ENCODE peak calls at places on chromosomes 2 and 18, in five cellular contexts. T is GM23338, R is stomach, L is HepG2, P is K562. M is an unnamed sample.

GRCh38 chr18:69787825-69788547 is 159.7 kb downstream of the CD226 start:
- DNase-seq in P (no peak), R (no peak), T (peak; percentile 4), L (peak; percentile 67), M (no peak)

GRCh38 chr2:6846540-6846939 is 19.2 kb downstream of the CMPK2 start:
- DNase-seq in P (no peak), L (no peak), R (no peak), T (no peak), M (no peak)

GRCh38 chr18:25647404-25647803 is 295.4 kb upstream of the ZNF521 start:
- DNase-seq in L (no peak), T (no peak), P (no peak), R (no peak), M (no peak)

GRCh38 chr18:59885579-59886163 is 14.1 kb upstream of the PMAIP1 start:
- DNase-seq in T (no peak), P (no peak), R (no peak), L (no peak), M (no peak)

GRCh38 chr2:232473467-232473890 is 14.2 kb downstream of the ECEL1 start:
- DNase-seq in P (no peak), T (no peak), L (no peak), R (no peak), M (no peak)

GRCh38 chr2:70123051-70123828 is 36.0 kb downstream of the PCBP1 start:
- DNase-seq in P (peak; percentile 28), R (peak; percentile 66), L (no peak), T (peak; percentile 96), M (no peak)

GRCh38 chr2:212897296-212897695 is 254.1 kb downstream of the IKZF2 start:
- DNase-seq in R (no peak), L (no peak), P (no peak), T (no peak), M (no peak)

GRCh38 chr2:208235860-208236259 is 19.0 kb downstream of the IDH1 start:
- DNase-seq in R (no peak), T (no peak), L (no peak), P (no peak), M (no peak)

GRCh38 chr2:149375801-149376349 is 45.5 kb downstream of the LYPD6 start:
- DNase-seq in L (no peak), T (no peak), P (no peak), R (no peak), M (no peak)

GRCh38 chr18:10072659-10073309 is 159.0 kb downstream of the VAPA start:
- DNase-seq in P (no peak), L (no peak), T (no peak), R (no peak), M (no peak)

GRCh38 chr2:45822272-45822630 is 170.8 kb downstream of the PRKCE start:
- DNase-seq in L (no peak), P (no peak), R (no peak), T (no peak), M (no peak)

GRCh38 chr2:236034974-236035373 is 133.2 kb downstream of the GBX2 start:
- DNase-seq in P (no peak), L (no peak), T (no peak), R (no peak), M (no peak)

GRCh38 chr2:13006829-13007715 is 290.3 kb downstream of the TRIB2 start:
- DNase-seq in P (peak; percentile 68), T (peak; percentile 86), R (peak; percentile 68), L (peak; percentile 62), M (no peak)

GRCh38 chr2:207312006-207312356 is 146.2 kb upstream of the KLF7 start:
- DNase-seq in T (no peak), R (no peak), L (no peak), P (no peak), M (no peak)

GRCh38 chr2:191889924-191890323 is 43.0 kb upstream of the CAVIN2 start:
- DNase-seq in T (no peak), L (no peak), P (no peak), R (no peak), M (no peak)

GRCh38 chr18:2641638-2642037 is 13.9 kb upstream of the SMCHD1 start:
- DNase-seq in R (no peak), L (no peak), P (no peak), T (no peak), M (no peak)

GRCh38 chr2:137056704-137057103 is 291.4 kb downstream of the THSD7B start:
- DNase-seq in L (no peak), P (no peak), T (no peak), R (no peak), M (no peak)

GRCh38 chr2:236117861-236118269 is 50.3 kb downstream of the GBX2 start:
- DNase-seq in R (no peak), T (no peak), P (no peak), L (peak; percentile 93), M (no peak)

GRCh38 chr18:8106603-8107002 is 502.6 kb upstream of the RAB12 start:
- DNase-seq in P (no peak), T (no peak), R (no peak), L (no peak), M (no peak)

GRCh38 chr2:61789807-61790602 is 63.9 kb downstream of the FAM161A start:
- DNase-seq in P (no peak), T (no peak), L (no peak), R (no peak), M (no peak)

GRCh38 chr2:64019083-64019974 is at the start of gene VPS54:
- DNase-seq in T (peak; percentile 70), R (peak; percentile 59), L (peak; percentile 67), P (peak; percentile 80), M (no peak)

GRCh38 chr2:174840436-174840835 is 76.2 kb upstream of the CHRNA1 start:
- DNase-seq in T (no peak), P (no peak), R (no peak), L (no peak), M (no peak)

GRCh38 chr2:185689906-185690539 is 48.6 kb upstream of the FSIP2 start:
- DNase-seq in L (no peak), T (no peak), R (no peak), P (no peak), M (no peak)

GRCh38 chr2:45652090-45653050 is 895 bp downstream of the PRKCE start:
- DNase-seq in P (no peak), T (peak; percentile 46), L (no peak), R (peak; percentile 36), M (no peak)

GRCh38 chr18:48133675-48134251 is 203.3 kb upstream of the SMAD2 start:
- DNase-seq in L (no peak), R (peak; percentile 63), T (no peak), P (no peak), M (no peak)

DNA sequence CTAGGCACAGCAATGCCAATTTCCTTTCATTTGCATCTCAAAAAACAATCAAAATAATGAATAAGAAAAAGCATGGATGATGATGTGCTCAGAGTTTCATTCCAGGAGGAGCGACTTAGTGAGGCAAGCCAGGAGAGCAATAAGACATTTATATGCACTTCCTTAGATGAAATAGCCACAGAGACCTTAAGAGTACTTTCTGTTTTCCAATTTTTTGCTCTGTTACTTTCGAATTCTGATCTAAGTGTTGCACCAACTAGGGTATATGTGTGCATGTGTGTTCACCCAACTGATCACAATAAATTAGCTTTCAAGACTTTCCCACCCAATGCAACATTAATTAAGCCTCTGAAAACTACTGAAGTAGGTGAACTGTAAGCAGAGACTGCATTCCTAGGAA is 709 bp downstream of the RAB27B start:
- DNase-seq in T (no peak), L (no peak), P (no peak), R (no peak), M (no peak)
- H3K4me3 ChIP-seq in T (peak overlapping the region; percentile 67), L (peak overlapping the region; percentile 64), P (peak overlapping the region; percentile 33), R (peak overlapping the region; percentile 45), M (peak overlapping the region; percentile 51)

GRCh38 chr2:130823886-130824491 is 12.7 kb upstream of the ARHGEF4 start:
- DNase-seq in R (no peak), P (no peak), T (no peak), L (no peak), M (no peak)
- H3K4me1 ChIP-seq in R (no peaks in the 10 kb centered on the region), P (no peaks in the 10 kb centered on the region), T (peaks cover 14% of the 10 kb centered on the region), L (no peaks in the 10 kb centered on the region), M (peaks cover 23% of the 10 kb centered on the region)

DNA sequence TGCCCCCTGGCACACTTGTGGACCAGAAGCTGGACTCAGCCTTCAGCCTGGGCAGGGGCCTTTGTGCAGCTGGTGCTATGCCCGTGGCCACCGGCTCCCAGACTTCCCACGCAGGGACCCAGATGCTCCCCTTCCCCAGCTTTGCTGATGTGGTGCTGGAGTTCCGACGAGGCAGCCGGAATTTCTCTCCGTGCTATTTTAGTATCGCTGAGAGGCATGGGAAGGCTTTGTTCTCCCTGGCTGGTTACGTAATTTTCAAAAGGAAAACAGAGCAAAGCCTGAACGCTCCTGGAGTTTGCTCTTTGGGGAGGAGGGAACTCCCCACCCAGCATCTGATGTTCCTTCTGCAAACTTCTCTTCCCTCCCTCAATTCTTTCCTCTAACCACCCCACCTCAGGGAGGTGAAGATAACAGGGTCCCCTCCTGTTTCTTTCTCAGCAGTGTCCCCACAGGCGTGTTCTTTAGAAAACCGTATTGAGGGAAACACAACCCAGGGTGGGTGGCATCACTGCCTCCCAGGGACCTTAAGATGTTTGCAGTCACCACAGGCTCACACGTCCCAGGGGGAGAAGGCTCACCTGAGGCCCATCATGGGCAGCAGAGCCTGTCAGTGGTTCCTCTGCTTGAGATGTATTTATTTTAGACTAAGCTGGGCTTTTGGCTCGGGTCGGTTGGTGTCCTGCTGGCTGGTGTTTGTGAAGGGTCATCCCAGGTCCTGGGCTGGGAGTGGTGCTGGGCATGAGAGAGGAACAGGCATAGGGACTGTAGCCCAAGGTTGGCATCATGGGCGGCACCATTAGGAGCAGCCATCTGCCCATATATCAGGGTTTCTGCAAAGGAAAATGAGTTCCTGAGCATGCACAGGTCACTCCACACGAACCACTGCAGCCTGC is 95.0 kb downstream of the MAPK4 start:
- DNase-seq in L (peak; percentile 27), R (no peak), P (no peak), T (no peak), M (no peak)
- TF ChIP-seq POLR2AphosphoS5 in L (no peak), R (peak; percentile 45), P (no peak), T (no peak), M (peak; percentile 57)

GRCh38 chr2:177395594-177395993 is 3.0 kb downstream of the AGPS start:
- DNase-seq in T (no peak), L (no peak), R (no peak), P (no peak), M (no peak)

GRCh38 chr2:177399376-177399775 is 6.8 kb downstream of the AGPS start:
- DNase-seq in L (no peak), T (no peak), R (no peak), P (no peak), M (no peak)

GRCh38 chr2:177396630-177397460 is 4.3 kb downstream of the AGPS start:
- DNase-seq in T (no peak), L (peak; percentile 93), R (no peak), P (no peak), M (no peak)

GRCh38 chr2:177398290-177398683 is 5.7 kb downstream of the AGPS start:
- DNase-seq in P (no peak), T (no peak), L (peak; percentile 68), R (no peak), M (no peak)

DNA sequence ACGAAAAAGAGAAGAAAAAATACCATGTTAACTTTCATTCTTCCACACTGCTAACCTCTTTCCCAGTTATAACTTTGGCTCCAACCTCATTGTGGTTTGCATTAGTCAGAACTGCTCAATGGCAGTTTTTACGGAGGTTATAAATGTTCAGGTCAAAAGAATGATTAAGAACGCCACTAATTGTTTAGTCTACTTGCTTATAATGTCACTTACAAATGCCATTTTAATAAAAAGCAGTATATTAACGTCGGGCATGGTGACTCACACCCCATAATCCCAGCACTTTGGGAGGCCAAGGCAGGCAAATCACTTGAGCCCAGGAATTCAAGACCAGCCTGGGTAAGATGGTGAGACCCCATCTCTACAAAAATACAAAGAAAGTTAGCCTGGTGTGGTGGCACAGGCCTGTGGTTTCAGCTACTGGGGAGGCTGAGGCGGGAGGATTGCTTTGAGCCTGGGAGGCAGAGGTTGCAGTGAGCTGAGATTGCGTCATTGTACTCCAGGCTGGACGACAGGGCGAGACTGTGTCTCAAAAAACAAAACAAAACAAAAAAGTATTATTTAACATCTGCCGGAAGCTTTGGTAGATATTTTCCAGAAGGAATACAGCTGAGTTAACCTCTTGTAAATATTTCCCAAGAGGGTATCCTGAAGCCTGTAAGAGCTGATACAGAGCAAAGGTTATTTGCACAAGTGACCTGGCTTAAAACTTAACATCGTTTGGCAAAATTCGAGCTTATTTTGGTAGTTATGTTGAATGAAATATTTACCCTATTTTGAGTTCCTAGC is 5.1 kb downstream of the AGPS start:
- DNase-seq in T (no peak), L (peak; percentile 97), P (no peak), R (no peak), M (no peak)
- H3K4me3 ChIP-seq in T (no peak overlapping the region), L (peak overlapping the region; percentile 43), P (no peak overlapping the region), R (no peak overlapping the region), M (no peak overlapping the region)

M was measured in esophagus muscularis mucosa.